ENCODE peak calls at places on chromosomes 4 and X, in eight cellular contexts. A, D, W, Y, V, N, C and J are unnamed samples.

GRCh38 chr4:101981756-101982155 is 191.2 kb downstream of the BANK1 start:
- DNase-seq in A (no peak), N (no peak), V (no peak), Y (no peak), C (peak; percentile 10), W (no peak), D (no peak), J (no peak)

GRCh38 chrX:39816871-39817731 is 280.7 kb downstream of the BCOR start:
- DNase-seq in Y (no peak), N (no peak), C (peak; percentile 68), V (peak; percentile 57), W (no peak), D (no peak), A (peak; percentile 54), J (no peak)

GRCh38 chr4:178395798-178396197 is 953.6 kb upstream of the AGA start:
- DNase-seq in W (no peak), V (no peak), N (no peak), Y (no peak), D (no peak), C (peak; percentile 28), A (no peak), J (no peak)

GRCh38 chrX:2960861-2961515 is 31.8 kb upstream of the ARSD start:
- DNase-seq in V (no peak), D (no peak), Y (no peak), W (no peak), C (no peak), A (no peak), N (no peak), J (no peak)

GRCh38 chr4:166091146-166091545 is 218.1 kb downstream of the TLL1 start:
- DNase-seq in D (no peak), C (no peak), V (no peak), W (no peak), N (no peak), A (no peak), Y (no peak), J (no peak)

GRCh38 chr4:13523105-13523477 is 21.2 kb downstream of the NKX3-2 start:
- DNase-seq in A (no peak), Y (no peak), D (no peak), C (no peak), N (no peak), V (no peak), W (no peak), J (no peak)

GRCh38 chr4:111268769-111269414 is 646.0 kb upstream of the PITX2 start:
- DNase-seq in N (no peak), W (no peak), D (no peak), Y (no peak), C (no peak), V (no peak), A (peak; percentile 49), J (no peak)

GRCh38 chr4:151922306-151922705 is 161.5 kb upstream of the GATB start:
- DNase-seq in Y (no peak), A (peak; percentile 4), V (no peak), D (no peak), C (no peak), W (no peak), N (no peak), J (peak; percentile 31)

GRCh38 chrX:129958814-129959492 is 23.5 kb upstream of the BCORL1 start:
- DNase-seq in W (no peak), D (no peak), C (no peak), Y (no peak), A (peak; percentile 24), N (no peak), V (no peak), J (no peak)

GRCh38 chr4:75980576-75980975 is 10.2 kb downstream of the SDAD1 start:
- DNase-seq in D (no peak), W (no peak), A (no peak), N (no peak), Y (no peak), V (no peak), C (no peak), J (peak; percentile 45)
- H3K36me3 ChIP-seq in D (peaks cover 85% of the 10 kb centered on the region), W (no peaks in the 10 kb centered on the region), A (peaks cover 27% of the 10 kb centered on the region), N (peaks cover 58% of the 10 kb centered on the region), Y (peaks cover 4% of the 10 kb centered on the region), V (no peaks in the 10 kb centered on the region), C (peaks cover 26% of the 10 kb centered on the region), J (peaks cover 26% of the 10 kb centered on the region)

DNA sequence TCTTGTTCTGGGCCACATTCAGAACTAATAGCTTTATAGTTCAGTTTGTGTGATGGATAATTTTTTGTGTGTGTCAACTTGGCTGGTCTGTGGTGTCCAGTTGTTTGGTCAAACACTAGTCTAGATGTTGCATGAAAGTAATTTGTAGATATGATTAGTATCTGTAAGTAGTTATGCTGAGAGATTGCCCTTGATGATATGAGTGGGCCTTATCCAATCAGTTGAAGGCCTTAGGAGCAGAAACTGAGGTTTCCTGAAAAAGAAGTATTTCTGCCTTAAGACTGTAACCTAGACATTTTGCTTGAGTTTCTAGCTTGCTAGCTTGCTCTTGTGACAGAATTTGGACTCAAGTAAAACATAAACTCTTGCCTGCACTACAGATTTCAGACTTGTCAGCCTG is 30.4 kb downstream of the STIM2 start:
- DNase-seq in A (no peak), Y (no peak), V (no peak), C (no peak), N (no peak), W (no peak), D (no peak), J (no peak)
- H3K36me3 ChIP-seq in A (no peaks in the 10 kb centered on the region), Y (no peaks in the 10 kb centered on the region), V (no peaks in the 10 kb centered on the region), C (no peaks in the 10 kb centered on the region), N (no peaks in the 10 kb centered on the region), W (no peaks in the 10 kb centered on the region), D (peaks cover 81% of the 10 kb centered on the region), J (no peaks in the 10 kb centered on the region)

GRCh38 chrX:332496-332860 is 13.9 kb upstream of the GTPBP6 start:
- DNase-seq in W (peak; percentile 22), A (no peak), D (no peak), C (no peak), V (no peak), N (no peak), Y (no peak), J (no peak)

GRCh38 chrX:334331-334891 is 15.8 kb upstream of the GTPBP6 start:
- DNase-seq in C (no peak), A (no peak), V (no peak), Y (no peak), W (peak; percentile 22), D (no peak), N (no peak), J (no peak)

GRCh38 chrX:332916-333610 is 14.5 kb upstream of the GTPBP6 start:
- DNase-seq in D (no peak), V (no peak), C (no peak), W (peak; percentile 28), Y (no peak), N (no peak), A (no peak), J (no peak)

GRCh38 chrX:334971-335757 is 16.6 kb upstream of the GTPBP6 start:
- DNase-seq in D (no peak), V (no peak), A (no peak), N (no peak), Y (no peak), W (peak; percentile 27), C (no peak), J (no peak)

DNA sequence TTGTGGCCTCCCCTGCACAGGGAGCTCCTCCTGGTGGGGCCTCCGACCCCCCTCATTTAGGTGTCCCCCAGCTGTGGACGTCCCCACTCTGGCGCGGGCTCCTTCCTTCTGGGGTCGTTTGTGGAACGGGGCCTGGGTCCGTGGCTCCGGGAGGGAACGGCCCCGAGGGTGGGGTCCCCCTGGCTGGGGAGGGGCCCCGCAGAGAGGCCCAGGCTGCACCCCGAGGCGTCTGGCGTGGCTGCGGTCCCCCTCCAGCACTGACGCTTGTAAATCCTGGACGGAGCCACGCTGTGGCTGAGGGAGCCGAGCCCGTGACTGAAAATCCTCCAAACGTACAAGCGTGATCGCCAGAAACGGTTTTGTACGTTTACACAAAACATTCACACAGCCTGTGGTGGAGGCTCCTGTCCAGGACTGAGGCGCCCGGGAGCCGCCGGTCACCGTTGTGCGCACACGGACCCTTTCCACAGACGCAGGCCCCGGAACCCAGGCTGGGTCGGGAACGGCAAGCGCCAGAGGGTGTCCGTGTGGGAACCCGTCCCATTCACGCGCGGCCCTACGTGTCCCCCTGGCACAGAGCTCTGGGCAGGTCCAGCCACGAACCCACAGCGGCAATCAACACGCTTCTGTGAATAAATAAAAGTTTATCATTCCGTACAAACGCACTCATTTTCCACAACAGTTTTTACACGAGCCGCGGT is 15.2 kb upstream of the GTPBP6 start:
- DNase-seq in N (no peak), V (no peak), W (peak; percentile 19), C (no peak), A (no peak), Y (no peak), D (no peak), J (no peak)
- H3K36me3 ChIP-seq in N (no peaks in the 10 kb centered on the region), V (no peaks in the 10 kb centered on the region), W (no peaks in the 10 kb centered on the region), C (no peaks in the 10 kb centered on the region), A (peaks cover 19% of the 10 kb centered on the region), Y (no peaks in the 10 kb centered on the region), D (peaks cover 64% of the 10 kb centered on the region), J (peaks cover 42% of the 10 kb centered on the region)

GRCh38 chr4:55406545-55406944 is 10.8 kb downstream of the TMEM165 start:
- DNase-seq in A (no peak), N (no peak), D (no peak), Y (no peak), W (no peak), C (no peak), V (no peak), J (no peak)
- H3K36me3 ChIP-seq in A (peaks cover 16% of the 10 kb centered on the region), N (peaks cover 14% of the 10 kb centered on the region), D (peaks cover 90% of the 10 kb centered on the region), Y (no peaks in the 10 kb centered on the region), W (no peaks in the 10 kb centered on the region), C (peaks cover under 1% of the 10 kb centered on the region), V (no peaks in the 10 kb centered on the region), J (peaks cover 40% of the 10 kb centered on the region)

DNA sequence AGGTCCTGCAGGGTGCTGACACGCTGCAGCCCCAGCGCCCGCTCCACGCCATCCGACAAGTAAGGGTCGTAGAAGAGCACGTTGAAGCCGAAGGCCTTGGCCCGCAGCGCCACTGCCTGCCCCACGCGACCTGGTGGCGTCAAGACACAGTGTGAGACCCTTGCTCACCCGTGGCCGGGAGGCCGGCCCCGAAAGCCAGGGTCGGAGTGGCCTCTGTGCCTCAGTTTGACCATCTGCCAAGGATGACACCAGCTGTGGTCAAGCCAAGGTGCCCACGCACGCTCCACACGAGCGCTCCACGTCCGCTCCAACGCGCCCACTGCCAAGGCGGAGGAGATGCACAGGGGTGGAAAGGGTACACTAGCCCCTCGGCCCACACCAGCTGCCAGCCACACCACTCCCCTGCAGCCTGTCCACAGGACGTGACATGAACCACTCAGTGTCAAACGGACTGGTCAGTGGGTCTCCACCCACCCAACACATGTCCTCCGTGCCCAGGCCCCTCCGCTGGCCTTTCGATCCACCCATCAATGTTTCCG is 32.8 kb downstream of the CTBP1 start:
- DNase-seq in C (no peak), N (no peak), A (no peak), W (no peak), Y (no peak), D (no peak), V (no peak), J (no peak)
- H3K36me3 ChIP-seq in C (no peaks in the 10 kb centered on the region), N (peaks cover 46% of the 10 kb centered on the region), A (peaks cover 72% of the 10 kb centered on the region), W (no peaks in the 10 kb centered on the region), Y (peaks cover 20% of the 10 kb centered on the region), D (peaks cover 68% of the 10 kb centered on the region), V (no peaks in the 10 kb centered on the region), J (peaks cover 90% of the 10 kb centered on the region)

DNA sequence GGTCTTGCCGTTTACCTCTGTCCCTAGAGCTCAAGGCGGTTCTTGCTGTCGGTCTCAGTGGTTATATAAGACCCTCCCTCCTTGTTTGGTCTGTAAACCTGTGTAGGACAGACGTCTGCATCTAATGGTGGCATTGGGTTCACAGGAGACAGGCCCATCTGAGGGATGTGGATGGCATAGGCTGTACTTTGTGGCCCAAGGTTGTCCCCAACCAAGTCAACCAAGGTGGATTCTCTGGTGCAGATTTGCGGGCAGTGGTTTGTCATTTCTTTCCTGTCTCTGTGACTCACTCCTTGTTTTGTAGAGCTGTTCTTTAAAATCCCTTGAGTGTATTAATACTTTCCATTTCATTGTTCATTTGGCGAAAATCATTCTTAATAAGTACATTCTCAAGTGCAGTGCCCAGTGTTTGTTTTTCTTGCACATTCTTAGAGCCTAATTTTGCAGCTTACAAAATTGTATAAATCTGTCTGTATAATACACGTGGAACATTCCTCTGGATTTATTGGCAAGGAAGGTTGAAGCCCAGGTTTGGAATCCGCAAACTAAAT is 68.0 kb upstream of the TLR2 start:
- DNase-seq in W (no peak), C (no peak), A (no peak), D (no peak), Y (no peak), V (no peak), N (no peak), J (no peak)
- H3K36me3 ChIP-seq in W (no peaks in the 10 kb centered on the region), C (peaks cover 6% of the 10 kb centered on the region), A (peaks cover 3% of the 10 kb centered on the region), D (peaks cover 100% of the 10 kb centered on the region), Y (no peaks in the 10 kb centered on the region), V (no peaks in the 10 kb centered on the region), N (peaks cover 30% of the 10 kb centered on the region), J (peaks cover 4% of the 10 kb centered on the region)